ENCODE peak calls at places on chromosomes 1 and 21, in ten cellular contexts. One of them, this sample, is unnamed.

GRCh38 chr21:34204481-34205439 is 131.4 kb downstream of the MRPS6 start:
- DNase-seq in ureter: no peak
- DNase-seq in mesenchymal stem cell: no peak
- DNase-seq in activated CD4-positive, alpha-beta T cell treated with anti-CD3 and anti-CD28 coated beads, Interleukin-2, amount 50 U/mL, for 48 hours: no peak
- DNase-seq in heart left ventricle: no peak
- DNase-seq in NCI-H2081: peak
- DNase-seq in midbrain: no peak
- DNase-seq in epithelial cell of esophagus: no peak
- DNase-seq in amniotic stem cell: no peak
- DNase-seq in hepatocyte: no peak
- DNase-seq in this sample: no peak

GRCh38 chr1:30287976-30288375 is 435.4 kb downstream of the MATN1 start:
- DNase-seq in ureter: peak
- DNase-seq in mesenchymal stem cell: no peak
- DNase-seq in activated CD4-positive, alpha-beta T cell treated with anti-CD3 and anti-CD28 coated beads, Interleukin-2, amount 50 U/mL, for 48 hours: no peak
- DNase-seq in heart left ventricle: no peak
- DNase-seq in NCI-H2081: no peak
- DNase-seq in midbrain: no peak
- DNase-seq in epithelial cell of esophagus: no peak
- DNase-seq in amniotic stem cell: no peak
- DNase-seq in hepatocyte: no peak
- DNase-seq in this sample: no peak

GRCh38 chr1:15618685-15619525 is 1.6 kb downstream of the DDI2 start:
- DNase-seq in ureter: no peak
- DNase-seq in mesenchymal stem cell: peak
- DNase-seq in activated CD4-positive, alpha-beta T cell treated with anti-CD3 and anti-CD28 coated beads, Interleukin-2, amount 50 U/mL, for 48 hours: no peak
- DNase-seq in heart left ventricle: no peak
- DNase-seq in NCI-H2081: no peak
- DNase-seq in midbrain: no peak
- DNase-seq in epithelial cell of esophagus: peak
- DNase-seq in amniotic stem cell: peak
- DNase-seq in hepatocyte: peak
- DNase-seq in this sample: no peak

GRCh38 chr1:214277704-214278635 is 3.0 kb upstream of the SMYD2 start:
- DNase-seq in ureter: no peak
- DNase-seq in mesenchymal stem cell: no peak
- DNase-seq in activated CD4-positive, alpha-beta T cell treated with anti-CD3 and anti-CD28 coated beads, Interleukin-2, amount 50 U/mL, for 48 hours: no peak
- DNase-seq in heart left ventricle: no peak
- DNase-seq in NCI-H2081: no peak
- DNase-seq in midbrain: no peak
- DNase-seq in epithelial cell of esophagus: no peak
- DNase-seq in amniotic stem cell: no peak
- DNase-seq in hepatocyte: no peak
- DNase-seq in this sample: no peak

GRCh38 chr21:45335761-45336534 is 48.3 kb upstream of the POFUT2 start:
- DNase-seq in ureter: no peak
- DNase-seq in mesenchymal stem cell: no peak
- DNase-seq in activated CD4-positive, alpha-beta T cell treated with anti-CD3 and anti-CD28 coated beads, Interleukin-2, amount 50 U/mL, for 48 hours: no peak
- DNase-seq in heart left ventricle: peak
- DNase-seq in NCI-H2081: no peak
- DNase-seq in midbrain: no peak
- DNase-seq in epithelial cell of esophagus: no peak
- DNase-seq in amniotic stem cell: no peak
- DNase-seq in hepatocyte: no peak
- DNase-seq in this sample: no peak

GRCh38 chr21:28252923-28253322 is 739.8 kb downstream of the LTN1 start:
- DNase-seq in ureter: no peak
- DNase-seq in mesenchymal stem cell: peak
- DNase-seq in activated CD4-positive, alpha-beta T cell treated with anti-CD3 and anti-CD28 coated beads, Interleukin-2, amount 50 U/mL, for 48 hours: no peak
- DNase-seq in heart left ventricle: no peak
- DNase-seq in NCI-H2081: no peak
- DNase-seq in midbrain: no peak
- DNase-seq in epithelial cell of esophagus: no peak
- DNase-seq in amniotic stem cell: no peak
- DNase-seq in hepatocyte: no peak
- DNase-seq in this sample: no peak

GRCh38 chr1:17065667-17066066 is 11.8 kb upstream of the SDHB start:
- DNase-seq in ureter: no peak
- DNase-seq in mesenchymal stem cell: no peak
- DNase-seq in activated CD4-positive, alpha-beta T cell treated with anti-CD3 and anti-CD28 coated beads, Interleukin-2, amount 50 U/mL, for 48 hours: no peak
- DNase-seq in heart left ventricle: no peak
- DNase-seq in NCI-H2081: no peak
- DNase-seq in midbrain: no peak
- DNase-seq in epithelial cell of esophagus: no peak
- DNase-seq in amniotic stem cell: no peak
- DNase-seq in hepatocyte: no peak
- DNase-seq in this sample: no peak

GRCh38 chr1:238191161-238191560 is 300.4 kb upstream of the ZP4 start:
- DNase-seq in ureter: no peak
- DNase-seq in mesenchymal stem cell: no peak
- DNase-seq in activated CD4-positive, alpha-beta T cell treated with anti-CD3 and anti-CD28 coated beads, Interleukin-2, amount 50 U/mL, for 48 hours: no peak
- DNase-seq in heart left ventricle: no peak
- DNase-seq in NCI-H2081: no peak
- DNase-seq in midbrain: no peak
- DNase-seq in epithelial cell of esophagus: no peak
- DNase-seq in amniotic stem cell: no peak
- DNase-seq in hepatocyte: no peak
- DNase-seq in this sample: no peak

GRCh38 chr1:117188268-117189108 is 22.2 kb downstream of the VTCN1 start:
- DNase-seq in ureter: no peak
- DNase-seq in mesenchymal stem cell: no peak
- DNase-seq in activated CD4-positive, alpha-beta T cell treated with anti-CD3 and anti-CD28 coated beads, Interleukin-2, amount 50 U/mL, for 48 hours: no peak
- DNase-seq in heart left ventricle: no peak
- DNase-seq in NCI-H2081: no peak
- DNase-seq in midbrain: no peak
- DNase-seq in epithelial cell of esophagus: no peak
- DNase-seq in amniotic stem cell: no peak
- DNase-seq in hepatocyte: no peak
- DNase-seq in this sample: no peak

GRCh38 chr1:170675825-170676224 is 11.9 kb downstream of the PRRX1 start:
- DNase-seq in ureter: no peak
- DNase-seq in mesenchymal stem cell: no peak
- DNase-seq in activated CD4-positive, alpha-beta T cell treated with anti-CD3 and anti-CD28 coated beads, Interleukin-2, amount 50 U/mL, for 48 hours: no peak
- DNase-seq in heart left ventricle: no peak
- DNase-seq in NCI-H2081: no peak
- DNase-seq in midbrain: peak
- DNase-seq in epithelial cell of esophagus: no peak
- DNase-seq in amniotic stem cell: no peak
- DNase-seq in hepatocyte: no peak
- DNase-seq in this sample: no peak

GRCh38 chr1:17633654-17634053 is 94.2 kb downstream of the ARHGEF10L start:
- DNase-seq in ureter: no peak
- DNase-seq in mesenchymal stem cell: no peak
- DNase-seq in activated CD4-positive, alpha-beta T cell treated with anti-CD3 and anti-CD28 coated beads, Interleukin-2, amount 50 U/mL, for 48 hours: no peak
- DNase-seq in heart left ventricle: no peak
- DNase-seq in NCI-H2081: no peak
- DNase-seq in midbrain: peak
- DNase-seq in epithelial cell of esophagus: peak
- DNase-seq in amniotic stem cell: peak
- DNase-seq in hepatocyte: no peak
- DNase-seq in this sample: no peak

GRCh38 chr1:228511014-228511413 is 23.8 kb downstream of the RNF187 start:
- DNase-seq in ureter: no peak
- DNase-seq in mesenchymal stem cell: no peak
- DNase-seq in activated CD4-positive, alpha-beta T cell treated with anti-CD3 and anti-CD28 coated beads, Interleukin-2, amount 50 U/mL, for 48 hours: no peak
- DNase-seq in heart left ventricle: no peak
- DNase-seq in NCI-H2081: no peak
- DNase-seq in midbrain: no peak
- DNase-seq in epithelial cell of esophagus: no peak
- DNase-seq in amniotic stem cell: no peak
- DNase-seq in hepatocyte: no peak
- DNase-seq in this sample: no peak

GRCh38 chr1:160544647-160545046 is 21.6 kb upstream of the SLAMF6 start:
- DNase-seq in ureter: no peak
- DNase-seq in mesenchymal stem cell: peak
- DNase-seq in activated CD4-positive, alpha-beta T cell treated with anti-CD3 and anti-CD28 coated beads, Interleukin-2, amount 50 U/mL, for 48 hours: no peak
- DNase-seq in heart left ventricle: no peak
- DNase-seq in NCI-H2081: no peak
- DNase-seq in midbrain: no peak
- DNase-seq in epithelial cell of esophagus: peak
- DNase-seq in amniotic stem cell: no peak
- DNase-seq in hepatocyte: peak
- DNase-seq in this sample: no peak

GRCh38 chr1:62144238-62144831 is 50.3 kb upstream of the L1TD1 start:
- DNase-seq in ureter: no peak
- DNase-seq in mesenchymal stem cell: peak
- DNase-seq in activated CD4-positive, alpha-beta T cell treated with anti-CD3 and anti-CD28 coated beads, Interleukin-2, amount 50 U/mL, for 48 hours: peak
- DNase-seq in heart left ventricle: no peak
- DNase-seq in NCI-H2081: peak
- DNase-seq in midbrain: peak
- DNase-seq in epithelial cell of esophagus: peak
- DNase-seq in amniotic stem cell: no peak
- DNase-seq in hepatocyte: peak
- DNase-seq in this sample: peak

GRCh38 chr1:19381261-19381660 is 69.1 kb downstream of the SLC66A1 start:
- DNase-seq in ureter: no peak
- DNase-seq in mesenchymal stem cell: no peak
- DNase-seq in activated CD4-positive, alpha-beta T cell treated with anti-CD3 and anti-CD28 coated beads, Interleukin-2, amount 50 U/mL, for 48 hours: no peak
- DNase-seq in heart left ventricle: no peak
- DNase-seq in NCI-H2081: no peak
- DNase-seq in midbrain: peak
- DNase-seq in epithelial cell of esophagus: no peak
- DNase-seq in amniotic stem cell: no peak
- DNase-seq in hepatocyte: no peak
- DNase-seq in this sample: no peak

GRCh38 chr1:66938618-66939017 is 13.8 kb downstream of the MIER1 start:
- DNase-seq in ureter: no peak
- DNase-seq in mesenchymal stem cell: no peak
- DNase-seq in activated CD4-positive, alpha-beta T cell treated with anti-CD3 and anti-CD28 coated beads, Interleukin-2, amount 50 U/mL, for 48 hours: no peak
- DNase-seq in heart left ventricle: no peak
- DNase-seq in NCI-H2081: no peak
- DNase-seq in midbrain: no peak
- DNase-seq in epithelial cell of esophagus: no peak
- DNase-seq in amniotic stem cell: peak
- DNase-seq in hepatocyte: no peak
- DNase-seq in this sample: no peak

GRCh38 chr1:22203335-22203734 is 60.4 kb upstream of the WNT4 start:
- DNase-seq in ureter: no peak
- DNase-seq in mesenchymal stem cell: no peak
- DNase-seq in activated CD4-positive, alpha-beta T cell treated with anti-CD3 and anti-CD28 coated beads, Interleukin-2, amount 50 U/mL, for 48 hours: no peak
- DNase-seq in heart left ventricle: no peak
- DNase-seq in NCI-H2081: no peak
- DNase-seq in midbrain: no peak
- DNase-seq in epithelial cell of esophagus: no peak
- DNase-seq in amniotic stem cell: no peak
- DNase-seq in hepatocyte: no peak
- DNase-seq in this sample: no peak

GRCh38 chr1:205171369-205171768 is 40.1 kb downstream of the DSTYK start:
- DNase-seq in ureter: no peak
- DNase-seq in mesenchymal stem cell: no peak
- DNase-seq in activated CD4-positive, alpha-beta T cell treated with anti-CD3 and anti-CD28 coated beads, Interleukin-2, amount 50 U/mL, for 48 hours: no peak
- DNase-seq in heart left ventricle: no peak
- DNase-seq in NCI-H2081: no peak
- DNase-seq in midbrain: no peak
- DNase-seq in epithelial cell of esophagus: no peak
- DNase-seq in amniotic stem cell: no peak
- DNase-seq in hepatocyte: no peak
- DNase-seq in this sample: no peak

GRCh38 chr1:242523968-242524570 is 428 bp downstream of the PLD5 start:
- DNase-seq in ureter: no peak
- DNase-seq in mesenchymal stem cell: no peak
- DNase-seq in activated CD4-positive, alpha-beta T cell treated with anti-CD3 and anti-CD28 coated beads, Interleukin-2, amount 50 U/mL, for 48 hours: peak
- DNase-seq in heart left ventricle: peak
- DNase-seq in NCI-H2081: peak
- DNase-seq in midbrain: peak
- DNase-seq in epithelial cell of esophagus: peak
- DNase-seq in amniotic stem cell: no peak
- DNase-seq in hepatocyte: peak
- DNase-seq in this sample: no peak

GRCh38 chr1:223216074-223216473 is 73.0 kb upstream of the TLR5 start:
- DNase-seq in ureter: peak
- DNase-seq in mesenchymal stem cell: no peak
- DNase-seq in activated CD4-positive, alpha-beta T cell treated with anti-CD3 and anti-CD28 coated beads, Interleukin-2, amount 50 U/mL, for 48 hours: no peak
- DNase-seq in heart left ventricle: no peak
- DNase-seq in NCI-H2081: no peak
- DNase-seq in midbrain: no peak
- DNase-seq in epithelial cell of esophagus: no peak
- DNase-seq in amniotic stem cell: no peak
- DNase-seq in hepatocyte: no peak
- DNase-seq in this sample: no peak

This sample was measured in T-helper 2 cell treated with Interferon-gamma antibody and Interleukin-4, amounts not matched to agents 5 μg/mL and 100 μg/mL, for 36 hours.